ENCODE peak calls at places on chromosomes 13 and 19, in nine cellular contexts. One of them, this sample, is unnamed.

GRCh38 chr19:46134527-46134926 is 10.0 kb upstream of the IGFL3 start:
- DNase-seq in lung: no peak
- DNase-seq in activated CD4-positive, CD25-positive, alpha-beta regulatory T cell: no peak
- DNase-seq in NK-92 treated with Interleukin-12 subunit alpha and Interleukin-12 subunit beta, amount 100 ng/mL, for 24 hours: no peak
- DNase-seq in stimulated activated CD8-positive, alpha-beta memory T cell treated with anti-CD3 and anti-CD28 coated beads, Interleukin-15, amount 100 ng/mL, for 24 hours: no peak
- DNase-seq in fibroblast of lung: peak
- DNase-seq in fibroblast of mammary gland: peak
- DNase-seq in EL: no peak
- DNase-seq in activated T-cell treated with anti-CD3 and anti-CD28 coated beads for 1 hour: no peak
- DNase-seq in this sample: peak

GRCh38 chr13:75771818-75772217 is 135.7 kb downstream of the LMO7 start:
- DNase-seq in stimulated activated CD8-positive, alpha-beta memory T cell treated with anti-CD3 and anti-CD28 coated beads, Interleukin-15, amount 100 ng/mL, for 24 hours: no peak
- DNase-seq in fibroblast of lung: peak
- DNase-seq in activated CD4-positive, CD25-positive, alpha-beta regulatory T cell: no peak
- DNase-seq in NK-92 treated with Interleukin-12 subunit alpha and Interleukin-12 subunit beta, amount 100 ng/mL, for 24 hours: no peak
- DNase-seq in activated T-cell treated with anti-CD3 and anti-CD28 coated beads for 1 hour: no peak
- DNase-seq in fibroblast of mammary gland: peak
- DNase-seq in lung: no peak
- DNase-seq in EL: peak
- DNase-seq in this sample: no peak

GRCh38 chr13:106533940-106534843 is 1.3 kb downstream of the EFNB2 start:
- DNase-seq in stimulated activated CD8-positive, alpha-beta memory T cell treated with anti-CD3 and anti-CD28 coated beads, Interleukin-15, amount 100 ng/mL, for 24 hours: no peak
- DNase-seq in lung: peak
- DNase-seq in NK-92 treated with Interleukin-12 subunit alpha and Interleukin-12 subunit beta, amount 100 ng/mL, for 24 hours: no peak
- DNase-seq in activated T-cell treated with anti-CD3 and anti-CD28 coated beads for 1 hour: no peak
- DNase-seq in fibroblast of mammary gland: peak
- DNase-seq in EL: peak
- DNase-seq in fibroblast of lung: peak
- DNase-seq in activated CD4-positive, CD25-positive, alpha-beta regulatory T cell: no peak
- DNase-seq in this sample: no peak

GRCh38 chr19:49613374-49613773 is 22.4 kb downstream of the PRR12 start:
- DNase-seq in EL: peak
- DNase-seq in fibroblast of mammary gland: peak
- DNase-seq in fibroblast of lung: no peak
- DNase-seq in stimulated activated CD8-positive, alpha-beta memory T cell treated with anti-CD3 and anti-CD28 coated beads, Interleukin-15, amount 100 ng/mL, for 24 hours: no peak
- DNase-seq in activated T-cell treated with anti-CD3 and anti-CD28 coated beads for 1 hour: no peak
- DNase-seq in NK-92 treated with Interleukin-12 subunit alpha and Interleukin-12 subunit beta, amount 100 ng/mL, for 24 hours: no peak
- DNase-seq in lung: no peak
- DNase-seq in activated CD4-positive, CD25-positive, alpha-beta regulatory T cell: no peak
- DNase-seq in this sample: no peak

GRCh38 chr19:29528350-29528945 is 2.7 kb downstream of the VSTM2B start:
- DNase-seq in activated CD4-positive, CD25-positive, alpha-beta regulatory T cell: peak
- DNase-seq in lung: no peak
- DNase-seq in EL: peak
- DNase-seq in NK-92 treated with Interleukin-12 subunit alpha and Interleukin-12 subunit beta, amount 100 ng/mL, for 24 hours: no peak
- DNase-seq in fibroblast of mammary gland: peak
- DNase-seq in stimulated activated CD8-positive, alpha-beta memory T cell treated with anti-CD3 and anti-CD28 coated beads, Interleukin-15, amount 100 ng/mL, for 24 hours: peak
- DNase-seq in activated T-cell treated with anti-CD3 and anti-CD28 coated beads for 1 hour: peak
- DNase-seq in fibroblast of lung: peak
- DNase-seq in this sample: no peak

GRCh38 chr13:58838615-58839014 is 1207.1 kb downstream of the PCDH17 start:
- DNase-seq in activated T-cell treated with anti-CD3 and anti-CD28 coated beads for 1 hour: no peak
- DNase-seq in activated CD4-positive, CD25-positive, alpha-beta regulatory T cell: no peak
- DNase-seq in NK-92 treated with Interleukin-12 subunit alpha and Interleukin-12 subunit beta, amount 100 ng/mL, for 24 hours: no peak
- DNase-seq in stimulated activated CD8-positive, alpha-beta memory T cell treated with anti-CD3 and anti-CD28 coated beads, Interleukin-15, amount 100 ng/mL, for 24 hours: no peak
- DNase-seq in fibroblast of mammary gland: no peak
- DNase-seq in EL: no peak
- DNase-seq in lung: no peak
- DNase-seq in fibroblast of lung: no peak
- DNase-seq in this sample: no peak

GRCh38 chr13:42803563-42804212 is 22.3 kb downstream of the FAM216B start:
- DNase-seq in NK-92 treated with Interleukin-12 subunit alpha and Interleukin-12 subunit beta, amount 100 ng/mL, for 24 hours: no peak
- DNase-seq in fibroblast of mammary gland: peak
- DNase-seq in fibroblast of lung: no peak
- DNase-seq in activated CD4-positive, CD25-positive, alpha-beta regulatory T cell: no peak
- DNase-seq in EL: no peak
- DNase-seq in activated T-cell treated with anti-CD3 and anti-CD28 coated beads for 1 hour: no peak
- DNase-seq in lung: no peak
- DNase-seq in stimulated activated CD8-positive, alpha-beta memory T cell treated with anti-CD3 and anti-CD28 coated beads, Interleukin-15, amount 100 ng/mL, for 24 hours: no peak
- DNase-seq in this sample: no peak

GRCh38 chr13:76522083-76522755 is 364.0 kb downstream of the KCTD12 start:
- DNase-seq in activated T-cell treated with anti-CD3 and anti-CD28 coated beads for 1 hour: no peak
- DNase-seq in activated CD4-positive, CD25-positive, alpha-beta regulatory T cell: no peak
- DNase-seq in stimulated activated CD8-positive, alpha-beta memory T cell treated with anti-CD3 and anti-CD28 coated beads, Interleukin-15, amount 100 ng/mL, for 24 hours: no peak
- DNase-seq in lung: no peak
- DNase-seq in NK-92 treated with Interleukin-12 subunit alpha and Interleukin-12 subunit beta, amount 100 ng/mL, for 24 hours: no peak
- DNase-seq in EL: peak
- DNase-seq in fibroblast of mammary gland: peak
- DNase-seq in fibroblast of lung: peak
- DNase-seq in this sample: no peak

GRCh38 chr19:41799444-41800000 is 3.1 kb downstream of the CEACAM3 start:
- DNase-seq in fibroblast of mammary gland: no peak
- DNase-seq in EL: no peak
- DNase-seq in stimulated activated CD8-positive, alpha-beta memory T cell treated with anti-CD3 and anti-CD28 coated beads, Interleukin-15, amount 100 ng/mL, for 24 hours: no peak
- DNase-seq in NK-92 treated with Interleukin-12 subunit alpha and Interleukin-12 subunit beta, amount 100 ng/mL, for 24 hours: no peak
- DNase-seq in fibroblast of lung: no peak
- DNase-seq in activated CD4-positive, CD25-positive, alpha-beta regulatory T cell: no peak
- DNase-seq in activated T-cell treated with anti-CD3 and anti-CD28 coated beads for 1 hour: no peak
- DNase-seq in lung: peak
- DNase-seq in this sample: no peak

GRCh38 chr19:53158119-53158656 is 665 bp downstream of the ZNF347 start:
- DNase-seq in fibroblast of mammary gland: peak
- DNase-seq in fibroblast of lung: peak
- DNase-seq in NK-92 treated with Interleukin-12 subunit alpha and Interleukin-12 subunit beta, amount 100 ng/mL, for 24 hours: no peak
- DNase-seq in lung: peak
- DNase-seq in EL: peak
- DNase-seq in activated T-cell treated with anti-CD3 and anti-CD28 coated beads for 1 hour: peak
- DNase-seq in stimulated activated CD8-positive, alpha-beta memory T cell treated with anti-CD3 and anti-CD28 coated beads, Interleukin-15, amount 100 ng/mL, for 24 hours: no peak
- DNase-seq in activated CD4-positive, CD25-positive, alpha-beta regulatory T cell: peak
- DNase-seq in this sample: no peak

GRCh38 chr19:57546513-57546912 is 13.2 kb downstream of the ZNF550 start:
- DNase-seq in activated CD4-positive, CD25-positive, alpha-beta regulatory T cell: no peak
- DNase-seq in lung: no peak
- DNase-seq in EL: no peak
- DNase-seq in activated T-cell treated with anti-CD3 and anti-CD28 coated beads for 1 hour: no peak
- DNase-seq in fibroblast of mammary gland: no peak
- DNase-seq in stimulated activated CD8-positive, alpha-beta memory T cell treated with anti-CD3 and anti-CD28 coated beads, Interleukin-15, amount 100 ng/mL, for 24 hours: no peak
- DNase-seq in fibroblast of lung: no peak
- DNase-seq in NK-92 treated with Interleukin-12 subunit alpha and Interleukin-12 subunit beta, amount 100 ng/mL, for 24 hours: no peak
- DNase-seq in this sample: no peak

GRCh38 chr19:5018224-5019015 is 49.5 kb downstream of the KDM4B start:
- DNase-seq in EL: peak
- DNase-seq in fibroblast of lung: peak
- DNase-seq in lung: no peak
- DNase-seq in NK-92 treated with Interleukin-12 subunit alpha and Interleukin-12 subunit beta, amount 100 ng/mL, for 24 hours: no peak
- DNase-seq in activated CD4-positive, CD25-positive, alpha-beta regulatory T cell: no peak
- DNase-seq in fibroblast of mammary gland: peak
- DNase-seq in stimulated activated CD8-positive, alpha-beta memory T cell treated with anti-CD3 and anti-CD28 coated beads, Interleukin-15, amount 100 ng/mL, for 24 hours: no peak
- DNase-seq in activated T-cell treated with anti-CD3 and anti-CD28 coated beads for 1 hour: no peak
- DNase-seq in this sample: no peak